ENCODE peak calls at places on chromosome 18, in nine cellular contexts. M, U, B, F, S, J, P, I and W are unnamed samples.
A peak's percentile ranks its signal among the peaks of the same experiment; 100 is the strongest.

GRCh38 chr18:58525517-58525916 is 103.4 kb downstream of the ALPK2 start:
- DNase-seq in M (peak; percentile 38), U (no peak), B (no peak), F (no peak), S (no peak), J (no peak), P (peak; percentile 74), I (no peak), W (peak; percentile 17)

GRCh38 chr18:10072659-10073309 is 159.0 kb downstream of the VAPA start:
- DNase-seq in M (no peak), U (no peak), B (no peak), F (no peak), S (peak; percentile 22), J (no peak), P (no peak), I (no peak), W (peak; percentile 60)

GRCh38 chr18:59268722-59269562 is 4.3 kb downstream of the RAX start:
- DNase-seq in M (no peak), U (peak; percentile 92), B (peak; percentile 65), F (no peak), S (peak; percentile 27), J (no peak), P (no peak), I (no peak), W (peak; percentile 25)

GRCh38 chr18:3321133-3321812 is 59.3 kb downstream of the MYL12B start:
- DNase-seq in M (peak; percentile 79), U (no peak), B (no peak), F (no peak), S (peak; percentile 99), J (no peak), P (no peak), I (no peak), W (peak; percentile 97)

GRCh38 chr18:58605027-58606020 is 23.6 kb downstream of the ALPK2 start:
- DNase-seq in M (no peak), U (no peak), B (no peak), F (no peak), S (peak; percentile 76), J (no peak), P (peak; percentile 18), I (no peak), W (peak; percentile 43)

GRCh38 chr18:27695509-27695908 is 481.4 kb downstream of the CDH2 start:
- DNase-seq in M (no peak), U (no peak), B (no peak), F (no peak), S (peak; percentile 16), J (no peak), P (no peak), I (no peak), W (peak; percentile 50)

GRCh38 chr18:30106356-30106755 is 936.2 kb downstream of the DSC3 start:
- DNase-seq in M (no peak), U (no peak), B (no peak), F (no peak), S (no peak), J (no peak), P (no peak), I (no peak), W (no peak)

GRCh38 chr18:13642440-13642827 is 83.9 kb downstream of the FAM210A start:
- DNase-seq in M (no peak), U (no peak), B (no peak), F (no peak), S (no peak), J (no peak), P (peak; percentile 63), I (no peak), W (no peak)

GRCh38 chr18:23012249-23012648 is 79.1 kb downstream of the RBBP8 start:
- DNase-seq in M (no peak), U (no peak), B (no peak), F (no peak), S (no peak), J (no peak), P (no peak), I (no peak), W (no peak)

GRCh38 chr18:73288813-73289212 is 421.0 kb upstream of the NETO1 start:
- DNase-seq in M (no peak), U (no peak), B (no peak), F (no peak), S (no peak), J (no peak), P (no peak), I (no peak), W (no peak)

GRCh38 chr18:21513292-21513691 is 87.2 kb downstream of the ESCO1 start:
- DNase-seq in M (no peak), U (no peak), B (no peak), F (no peak), S (peak; percentile 19), J (no peak), P (no peak), I (no peak), W (no peak)

GRCh38 chr18:55439036-55439435 is 149.0 kb downstream of the TCF4 start:
- DNase-seq in M (no peak), U (peak; percentile 41), B (no peak), F (no peak), S (no peak), J (no peak), P (no peak), I (no peak), W (no peak)

GRCh38 chr18:48866028-48866733 is 84.6 kb downstream of the SMAD7 start:
- DNase-seq in M (no peak), U (no peak), B (no peak), F (peak; percentile 47), S (peak; percentile 66), J (no peak), P (no peak), I (peak; percentile 51), W (peak; percentile 80)

GRCh38 chr18:13823707-13824395 is at the start of gene MC5R:
- DNase-seq in M (no peak), U (peak; percentile 97), B (peak; percentile 76), F (no peak), S (peak; percentile 44), J (peak; percentile 72), P (peak; percentile 90), I (peak; percentile 53), W (peak; percentile 25)

GRCh38 chr18:32470136-32470712 is 458 bp downstream of the GAREM1 start:
- DNase-seq in M (no peak), U (no peak), B (peak; percentile 33), F (peak; percentile 30), S (peak; percentile 39), J (peak; percentile 72), P (peak; percentile 88), I (no peak), W (peak; percentile 24)

GRCh38 chr18:58254873-58255511 is 211.0 kb downstream of the NEDD4L start:
- DNase-seq in M (peak; percentile 22), U (peak; percentile 63), B (no peak), F (no peak), S (no peak), J (no peak), P (no peak), I (no peak), W (peak; percentile 28)

GRCh38 chr18:13464432-13465125 is 246.0 kb downstream of the LDLRAD4 start:
- DNase-seq in M (no peak), U (no peak), B (no peak), F (peak; percentile 58), S (peak; percentile 33), J (peak; percentile 65), P (peak; percentile 89), I (peak; percentile 50), W (no peak)

GRCh38 chr18:48889115-48889941 is 61.4 kb downstream of the SMAD7 start:
- DNase-seq in M (no peak), U (peak; percentile 82), B (peak; percentile 39), F (no peak), S (peak; percentile 38), J (no peak), P (peak; percentile 81), I (peak; percentile 38), W (peak; percentile 67)

GRCh38 chr18:45567123-45567522 is 48.2 kb upstream of the SLC14A2 start:
- DNase-seq in M (no peak), U (peak; percentile 56), B (no peak), F (no peak), S (peak; percentile 23), J (no peak), P (peak; percentile 83), I (no peak), W (peak; percentile 77)

GRCh38 chr18:62407660-62408059 is 82.5 kb downstream of the TNFRSF11A start:
- DNase-seq in M (no peak), U (no peak), B (no peak), F (no peak), S (no peak), J (no peak), P (no peak), I (no peak), W (no peak)

GRCh38 chr18:78743078-78743477 is 236.5 kb upstream of the SALL3 start:
- DNase-seq in M (no peak), U (no peak), B (no peak), F (no peak), S (no peak), J (peak; percentile 18), P (peak; percentile 42), I (no peak), W (no peak)

GRCh38 chr18:64276736-64277135 is 127.8 kb upstream of the LINC00305 start:
- DNase-seq in M (no peak), U (no peak), B (no peak), F (no peak), S (peak; percentile 37), J (no peak), P (no peak), I (no peak), W (peak; percentile 9)

GRCh38 chr18:43482136-43482535 is 204.8 kb upstream of the SYT4 start:
- DNase-seq in M (no peak), U (no peak), B (no peak), F (no peak), S (no peak), J (no peak), P (no peak), I (no peak), W (no peak)

GRCh38 chr18:12973562-12974213 is 17.5 kb upstream of the CEP192 start:
- DNase-seq in M (no peak), U (no peak), B (no peak), F (no peak), S (no peak), J (no peak), P (no peak), I (no peak), W (no peak)